ENCODE peak calls at places on chromosomes 1 and 21, in eight cellular contexts. One of them, this sample, is unnamed.
A peak's percentile ranks its signal among the peaks of the same experiment; 100 is the strongest.

GRCh38 chr1:235357485-235358378 is 9.5 kb upstream of the TBCE start:
- DNase-seq in heart right ventricle: no peak
- DNase-seq in retinal pigment epithelial cell: no peak
- DNase-seq in lower leg skin: no peak
- DNase-seq in adrenal gland: no peak
- DNase-seq in CD8-positive, alpha-beta T cell: no peak
- DNase-seq in AG04450: no peak
- DNase-seq in neural crest cell: no peak
- DNase-seq in this sample: no peak

GRCh38 chr1:168321945-168322344 is 41.3 kb downstream of the TBX19 start:
- DNase-seq in adrenal gland: no peak
- DNase-seq in AG04450: no peak
- DNase-seq in retinal pigment epithelial cell: peak; percentile 5
- DNase-seq in heart right ventricle: no peak
- DNase-seq in CD8-positive, alpha-beta T cell: no peak
- DNase-seq in lower leg skin: no peak
- DNase-seq in neural crest cell: no peak
- DNase-seq in this sample: no peak

GRCh38 chr1:59057211-59057694 is 239.6 kb upstream of the FGGY start:
- DNase-seq in retinal pigment epithelial cell: no peak
- DNase-seq in adrenal gland: peak; percentile 36
- DNase-seq in neural crest cell: no peak
- DNase-seq in lower leg skin: peak; percentile 90
- DNase-seq in heart right ventricle: peak; percentile 80
- DNase-seq in AG04450: peak; percentile 88
- DNase-seq in CD8-positive, alpha-beta T cell: no peak
- DNase-seq in this sample: peak; percentile 73

GRCh38 chr1:14304381-14304865 is 294.1 kb upstream of the KAZN start:
- DNase-seq in neural crest cell: no peak
- DNase-seq in adrenal gland: no peak
- DNase-seq in AG04450: no peak
- DNase-seq in CD8-positive, alpha-beta T cell: no peak
- DNase-seq in lower leg skin: peak; percentile 52
- DNase-seq in heart right ventricle: no peak
- DNase-seq in retinal pigment epithelial cell: peak; percentile 50
- DNase-seq in this sample: no peak

GRCh38 chr1:177239792-177240191 is 69.0 kb downstream of the BRINP2 start:
- DNase-seq in heart right ventricle: no peak
- DNase-seq in lower leg skin: no peak
- DNase-seq in neural crest cell: no peak
- DNase-seq in retinal pigment epithelial cell: no peak
- DNase-seq in AG04450: no peak
- DNase-seq in adrenal gland: no peak
- DNase-seq in CD8-positive, alpha-beta T cell: no peak
- DNase-seq in this sample: no peak

GRCh38 chr21:26846036-26846931 is 1.1 kb upstream of the ADAMTS1 start:
- DNase-seq in AG04450: no peak
- DNase-seq in lower leg skin: peak; percentile 76
- DNase-seq in CD8-positive, alpha-beta T cell: no peak
- DNase-seq in retinal pigment epithelial cell: no peak
- DNase-seq in heart right ventricle: peak; percentile 88
- DNase-seq in neural crest cell: peak; percentile 61
- DNase-seq in adrenal gland: peak; percentile 77
- DNase-seq in this sample: peak; percentile 80

GRCh38 chr1:60865146-60865545 is 217.2 kb upstream of the NFIA start:
- DNase-seq in adrenal gland: no peak
- DNase-seq in lower leg skin: no peak
- DNase-seq in AG04450: no peak
- DNase-seq in retinal pigment epithelial cell: no peak
- DNase-seq in neural crest cell: no peak
- DNase-seq in CD8-positive, alpha-beta T cell: no peak
- DNase-seq in heart right ventricle: no peak
- DNase-seq in this sample: no peak

GRCh38 chr21:46392921-46393320 is 65.8 kb upstream of the DIP2A start:
- DNase-seq in heart right ventricle: peak; percentile 34
- DNase-seq in retinal pigment epithelial cell: no peak
- DNase-seq in CD8-positive, alpha-beta T cell: no peak
- DNase-seq in adrenal gland: peak; percentile 31
- DNase-seq in lower leg skin: no peak
- DNase-seq in neural crest cell: no peak
- DNase-seq in AG04450: no peak
- DNase-seq in this sample: no peak

GRCh38 chr1:2322065-2322571 is 69.2 kb downstream of the MORN1 start:
- DNase-seq in AG04450: peak; percentile 56
- DNase-seq in neural crest cell: peak; percentile 48
- DNase-seq in heart right ventricle: peak; percentile 79
- DNase-seq in lower leg skin: no peak
- DNase-seq in CD8-positive, alpha-beta T cell: no peak
- DNase-seq in retinal pigment epithelial cell: peak; percentile 96
- DNase-seq in adrenal gland: no peak
- DNase-seq in this sample: peak; percentile 84

GRCh38 chr1:115515270-115515669 is 126.5 kb upstream of the VANGL1 start:
- DNase-seq in retinal pigment epithelial cell: no peak
- DNase-seq in adrenal gland: no peak
- DNase-seq in CD8-positive, alpha-beta T cell: no peak
- DNase-seq in heart right ventricle: no peak
- DNase-seq in lower leg skin: no peak
- DNase-seq in neural crest cell: no peak
- DNase-seq in AG04450: no peak
- DNase-seq in this sample: no peak
- TF ChIP-seq CTCF in retinal pigment epithelial cell: no peak
- TF ChIP-seq CTCF in adrenal gland: no peak
- TF ChIP-seq CTCF in CD8-positive, alpha-beta T cell: no peak
- TF ChIP-seq CTCF in heart right ventricle: no peak
- TF ChIP-seq CTCF in lower leg skin: no peak
- TF ChIP-seq CTCF in neural crest cell: no peak
- TF ChIP-seq CTCF in AG04450: no peak
- TF ChIP-seq CTCF in this sample: no peak

DNA sequence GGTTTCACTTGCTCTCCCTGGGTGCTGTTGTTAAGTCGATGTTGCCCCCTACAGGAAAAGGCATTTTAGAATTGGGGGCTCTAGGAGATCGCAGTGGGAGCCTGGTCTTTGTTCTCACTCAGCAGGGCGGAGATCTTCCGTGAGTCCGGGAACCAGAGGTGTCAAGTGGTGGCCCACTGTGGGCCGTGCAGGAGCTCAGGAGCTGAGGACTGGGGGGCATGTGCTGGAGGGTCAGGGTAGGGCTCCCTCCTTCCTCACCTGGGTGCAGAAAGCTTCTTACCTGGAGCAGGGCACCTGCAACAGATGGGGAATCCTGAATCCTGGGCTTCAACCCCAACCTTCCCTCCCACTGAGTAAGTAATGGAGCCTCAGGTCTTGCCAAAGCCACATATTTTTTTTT is 392.7 kb downstream of the NPHP4 start:
- DNase-seq in adrenal gland: no peak
- DNase-seq in retinal pigment epithelial cell: no peak
- DNase-seq in CD8-positive, alpha-beta T cell: no peak
- DNase-seq in AG04450: no peak
- DNase-seq in neural crest cell: no peak
- DNase-seq in lower leg skin: no peak
- DNase-seq in heart right ventricle: no peak
- DNase-seq in this sample: peak; percentile 45
- TF ChIP-seq CTCF in adrenal gland: no peak
- TF ChIP-seq CTCF in retinal pigment epithelial cell: no peak
- TF ChIP-seq CTCF in CD8-positive, alpha-beta T cell: no peak
- TF ChIP-seq CTCF in AG04450: no peak
- TF ChIP-seq CTCF in neural crest cell: no peak
- TF ChIP-seq CTCF in lower leg skin: no peak
- TF ChIP-seq CTCF in heart right ventricle: no peak
- TF ChIP-seq CTCF in this sample: no peak

DNA sequence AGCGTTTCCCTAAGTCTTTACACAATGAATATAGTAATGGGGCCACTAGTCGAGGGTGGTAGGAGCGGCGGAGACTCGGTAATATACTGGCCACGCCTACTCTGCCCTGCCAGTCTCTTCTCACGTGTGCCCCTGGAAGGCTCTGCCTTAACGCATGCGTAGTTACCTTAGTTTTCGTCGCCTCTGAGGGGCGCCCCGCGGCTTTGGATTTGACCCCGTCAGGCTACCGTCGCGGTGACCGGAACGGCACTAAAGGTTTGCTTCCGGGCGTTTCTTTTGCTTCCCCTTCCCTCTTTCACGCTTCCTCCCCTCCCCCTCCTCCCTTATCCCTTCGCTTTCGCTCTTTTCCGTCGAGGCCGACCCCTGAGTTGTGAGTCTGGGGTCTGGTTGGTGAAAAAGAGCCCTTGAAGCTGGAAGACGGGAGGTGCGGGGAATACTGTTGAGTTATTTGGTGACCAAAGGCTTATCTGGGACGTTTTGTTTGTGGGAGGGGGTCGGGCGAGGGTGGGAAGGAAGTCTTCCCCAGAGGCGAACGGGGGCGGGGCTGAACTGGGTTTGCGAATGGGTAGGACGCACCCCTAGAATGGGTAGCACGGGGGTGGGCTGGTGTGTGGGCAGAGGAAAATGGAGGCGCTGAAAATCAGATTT is at the start of gene SETDB1:
- DNase-seq in lower leg skin: peak; percentile 95
- DNase-seq in AG04450: peak; percentile 89
- DNase-seq in CD8-positive, alpha-beta T cell: peak; percentile 91
- DNase-seq in neural crest cell: peak; percentile 93
- DNase-seq in heart right ventricle: peak; percentile 93
- DNase-seq in retinal pigment epithelial cell: peak; percentile 89
- DNase-seq in adrenal gland: peak; percentile 97
- DNase-seq in this sample: peak; percentile 96
- TF ChIP-seq CTCF in lower leg skin: no peak
- TF ChIP-seq CTCF in AG04450: peak; percentile 7
- TF ChIP-seq CTCF in CD8-positive, alpha-beta T cell: no peak
- TF ChIP-seq CTCF in neural crest cell: no peak
- TF ChIP-seq CTCF in heart right ventricle: peak; percentile 9
- TF ChIP-seq CTCF in retinal pigment epithelial cell: peak; percentile 22
- TF ChIP-seq CTCF in adrenal gland: no peak
- TF ChIP-seq CTCF in this sample: no peak

GRCh38 chr1:226565476-226565875 is 16.9 kb downstream of the STUM start:
- DNase-seq in retinal pigment epithelial cell: no peak
- DNase-seq in heart right ventricle: no peak
- DNase-seq in CD8-positive, alpha-beta T cell: no peak
- DNase-seq in AG04450: no peak
- DNase-seq in lower leg skin: no peak
- DNase-seq in neural crest cell: no peak
- DNase-seq in adrenal gland: no peak
- DNase-seq in this sample: no peak

GRCh38 chr1:226569879-226570547 is 21.4 kb downstream of the STUM start:
- DNase-seq in neural crest cell: peak; percentile 45
- DNase-seq in AG04450: no peak
- DNase-seq in heart right ventricle: no peak
- DNase-seq in CD8-positive, alpha-beta T cell: peak; percentile 36
- DNase-seq in adrenal gland: no peak
- DNase-seq in retinal pigment epithelial cell: no peak
- DNase-seq in lower leg skin: no peak
- DNase-seq in this sample: no peak

GRCh38 chr1:226566234-226566633 is 17.7 kb downstream of the STUM start:
- DNase-seq in CD8-positive, alpha-beta T cell: no peak
- DNase-seq in retinal pigment epithelial cell: no peak
- DNase-seq in neural crest cell: no peak
- DNase-seq in adrenal gland: no peak
- DNase-seq in heart right ventricle: no peak
- DNase-seq in lower leg skin: no peak
- DNase-seq in AG04450: no peak
- DNase-seq in this sample: no peak

GRCh38 chr1:226568975-226569741 is 20.6 kb downstream of the STUM start:
- DNase-seq in CD8-positive, alpha-beta T cell: no peak
- DNase-seq in AG04450: no peak
- DNase-seq in neural crest cell: no peak
- DNase-seq in retinal pigment epithelial cell: no peak
- DNase-seq in adrenal gland: no peak
- DNase-seq in lower leg skin: no peak
- DNase-seq in heart right ventricle: no peak
- DNase-seq in this sample: no peak

GRCh38 chr1:226568077-226568831 is 19.7 kb downstream of the STUM start:
- DNase-seq in CD8-positive, alpha-beta T cell: no peak
- DNase-seq in lower leg skin: no peak
- DNase-seq in AG04450: no peak
- DNase-seq in adrenal gland: no peak
- DNase-seq in neural crest cell: no peak
- DNase-seq in retinal pigment epithelial cell: no peak
- DNase-seq in heart right ventricle: peak; percentile 33
- DNase-seq in this sample: no peak
- TF ChIP-seq CTCF in CD8-positive, alpha-beta T cell: no peak
- TF ChIP-seq CTCF in lower leg skin: no peak
- TF ChIP-seq CTCF in AG04450: peak; percentile 17
- TF ChIP-seq CTCF in adrenal gland: no peak
- TF ChIP-seq CTCF in neural crest cell: peak; percentile 35
- TF ChIP-seq CTCF in retinal pigment epithelial cell: peak; percentile 44
- TF ChIP-seq CTCF in heart right ventricle: peak; percentile 34
- TF ChIP-seq CTCF in this sample: peak; percentile 53

DNA sequence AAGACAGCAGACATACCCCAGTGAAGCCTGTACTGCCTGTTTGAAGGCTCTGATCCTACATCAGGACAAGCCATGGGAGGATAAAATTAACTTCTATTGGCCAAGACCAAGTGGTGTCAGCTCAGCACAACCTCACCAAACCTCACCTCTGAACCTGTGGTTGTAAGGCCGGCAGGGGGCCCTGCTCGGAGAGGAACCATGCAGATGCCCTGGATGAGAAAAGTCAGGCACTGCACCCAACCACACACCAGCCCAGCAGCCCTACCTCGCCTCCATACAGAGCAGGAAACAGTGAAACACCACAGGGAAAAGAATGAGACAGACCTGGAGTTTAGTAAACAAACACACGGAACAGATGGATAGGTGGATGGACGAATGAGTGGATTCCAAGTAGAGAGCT is 70.0 kb upstream of the PAX7 start:
- DNase-seq in retinal pigment epithelial cell: no peak
- DNase-seq in AG04450: no peak
- DNase-seq in lower leg skin: no peak
- DNase-seq in CD8-positive, alpha-beta T cell: no peak
- DNase-seq in neural crest cell: no peak
- DNase-seq in adrenal gland: no peak
- DNase-seq in heart right ventricle: no peak
- DNase-seq in this sample: no peak
- TF ChIP-seq CTCF in retinal pigment epithelial cell: no peak
- TF ChIP-seq CTCF in AG04450: no peak
- TF ChIP-seq CTCF in lower leg skin: no peak
- TF ChIP-seq CTCF in CD8-positive, alpha-beta T cell: no peak
- TF ChIP-seq CTCF in neural crest cell: no peak
- TF ChIP-seq CTCF in adrenal gland: no peak
- TF ChIP-seq CTCF in heart right ventricle: no peak
- TF ChIP-seq CTCF in this sample: no peak

GRCh38 chr1:22665752-22666151 is 12.7 kb downstream of the C1QB start:
- DNase-seq in lower leg skin: no peak
- DNase-seq in retinal pigment epithelial cell: no peak
- DNase-seq in adrenal gland: no peak
- DNase-seq in neural crest cell: peak; percentile 55
- DNase-seq in heart right ventricle: no peak
- DNase-seq in CD8-positive, alpha-beta T cell: no peak
- DNase-seq in AG04450: no peak
- DNase-seq in this sample: no peak
- TF ChIP-seq CTCF in lower leg skin: no peak
- TF ChIP-seq CTCF in retinal pigment epithelial cell: peak; percentile 80
- TF ChIP-seq CTCF in adrenal gland: peak; percentile 26
- TF ChIP-seq CTCF in neural crest cell: peak; percentile 80
- TF ChIP-seq CTCF in heart right ventricle: peak; percentile 44
- TF ChIP-seq CTCF in CD8-positive, alpha-beta T cell: no peak
- TF ChIP-seq CTCF in AG04450: peak; percentile 64
- TF ChIP-seq CTCF in this sample: peak; percentile 83